ENCODE peak calls at places on chromosomes 12 and 14, in four cellular contexts. U is Peyer's patch, R is spleen, M is endothelial cell of umbilical vein. L is an unnamed sample. For H3K9me3, the result is how much of the 10 kb centered on the place peaks cover.

GRCh38 chr12:40105265-40105514 is 691 bp downstream of the SLC2A13 start:
- DNase-seq in M (no peak), R (peak), U (peak), L (peak)

GRCh38 chr12:108772247-108772646 is 40.9 kb upstream of the CORO1C start:
- DNase-seq in R (no peak), M (no peak), U (no peak), L (no peak)

GRCh38 chr14:69573205-69573840 is 1.3 kb downstream of the CCDC177 start:
- DNase-seq in M (no peak), U (no peak), R (no peak), L (no peak)

GRCh38 chr12:47938594-47938993 is 24.8 kb upstream of the TMEM106C start:
- DNase-seq in R (no peak), M (no peak), U (no peak), L (peak)

GRCh38 chr12:100166232-100166631 is 23.6 kb upstream of the BLTP3B start:
- DNase-seq in M (no peak), R (no peak), U (no peak), L (no peak)

GRCh38 chr12:109595321-109595902 is 21.8 kb downstream of the MVK start:
- DNase-seq in U (no peak), M (no peak), R (no peak), L (no peak)

GRCh38 chr12:67773896-67774295 is 125.4 kb downstream of the DYRK2 start:
- DNase-seq in R (no peak), M (no peak), U (no peak), L (no peak)

GRCh38 chr12:85468356-85469157 is 188.5 kb downstream of the ALX1 start:
- DNase-seq in M (peak), R (no peak), U (no peak), L (no peak)

GRCh38 chr12:129049917-129050316 is 196.6 kb downstream of the GLT1D1 start:
- DNase-seq in U (no peak), M (no peak), R (no peak), L (no peak)

GRCh38 chr12:97921957-97922722 is 459.5 kb downstream of the RMST start:
- DNase-seq in R (no peak), U (no peak), M (peak), L (no peak)

GRCh38 chr12:14260011-14260993 is 105.2 kb upstream of the ATF7IP start:
- DNase-seq in U (peak), R (peak), M (peak), L (peak)

GRCh38 chr14:74906923-74907620 is 16.0 kb downstream of the RPS6KL1 start:
- DNase-seq in R (peak), U (peak), M (no peak), L (no peak)

GRCh38 chr14:28704153-28704552 is 62.4 kb upstream of the FOXG1 start:
- DNase-seq in M (no peak), U (no peak), R (no peak), L (no peak)

GRCh38 chr12:88856201-88856600 is 275.9 kb upstream of the KITLG start:
- DNase-seq in R (no peak), M (no peak), U (no peak), L (no peak)

GRCh38 chr14:89277229-89277628 is 139.8 kb downstream of the FOXN3 start:
- DNase-seq in R (no peak), M (no peak), U (no peak), L (no peak)

GRCh38 chr12:49537231-49537708 is 1.6 kb upstream of the KCNH3 start:
- DNase-seq in R (no peak), M (no peak), U (no peak), L (no peak)

GRCh38 chr12:82176761-82177490 is 181.3 kb downstream of the CCDC59 start:
- DNase-seq in U (no peak), R (no peak), M (no peak), L (no peak)

GRCh38 chr14:68736519-68736918 is 56.3 kb downstream of the ZFP36L1 start:
- DNase-seq in U (no peak), R (no peak), M (no peak), L (no peak)

GRCh38 chr14:94129111-94129757 is at the start of gene IFI27L2:
- DNase-seq in R (peak), M (peak), U (peak), L (peak)

GRCh38 chr12:30806989-30807694 is 52.4 kb upstream of the CAPRIN2 start:
- DNase-seq in U (no peak), M (peak), R (no peak), L (no peak)

GRCh38 chr12:50257226-50258166 is 25.8 kb downstream of the LIMA1 start:
- DNase-seq in U (no peak), M (peak), R (no peak), L (no peak)

GRCh38 chr14:22070119-22070982 is 396.7 kb upstream of the OR4E1 start:
- DNase-seq in M (peak), R (peak), U (no peak), L (no peak)

GRCh38 chr12:108609535-108610335 is 11.9 kb upstream of the TMEM119 start:
- DNase-seq in M (no peak), U (no peak), R (no peak), L (peak)

GRCh38 chr14:61662437-61663311 is 32.6 kb upstream of the HIF1A start:
- DNase-seq in R (no peak), U (no peak), M (peak), L (no peak)

GRCh38 chr14:51950007-51950406 is 39.3 kb upstream of the RTRAF start:
- DNase-seq in R (no peak), M (no peak), U (no peak), L (no peak)

GRCh38 chr14:53432378-53432802 is 279.3 kb upstream of the DDHD1 start:
- DNase-seq in M (peak), R (no peak), U (no peak), L (no peak)

GRCh38 chr14:102817942-102818940 is 41.0 kb downstream of the TRAF3 start:
- DNase-seq in M (no peak), R (no peak), U (no peak), L (no peak)

GRCh38 chr12:12016284-12017100 is 54.2 kb upstream of the BCL2L14 start:
- DNase-seq in M (no peak), U (no peak), R (no peak), L (no peak)

GRCh38 chr12:77894548-77894947 is 63.9 kb downstream of the NAV3 start:
- DNase-seq in R (no peak), U (no peak), M (no peak), L (no peak)

GRCh38 chr12:24909667-24910066 is 39.2 kb downstream of the BCAT1 start:
- DNase-seq in M (peak), U (no peak), R (no peak), L (peak)

GRCh38 chr12:128069359-128069997 is 197.5 kb upstream of the TMEM132C start:
- DNase-seq in U (peak), R (no peak), M (peak), L (no peak)

GRCh38 chr12:42261708-42262107 is 23.7 kb upstream of the YAF2 start:
- DNase-seq in M (no peak), U (no peak), R (no peak), L (no peak)

GRCh38 chr12:48556631-48557030 is 13.2 kb downstream of the LALBA start:
- DNase-seq in M (no peak), U (no peak), R (no peak), L (no peak)

GRCh38 chr14:103862393-103862782 is 15.0 kb upstream of the PPP1R13B start:
- DNase-seq in M (no peak), U (peak), R (peak), L (no peak)

GRCh38 chr14:78758333-78758732 is 588.2 kb downstream of the NRXN3 start:
- DNase-seq in M (peak), R (no peak), U (no peak), L (no peak)

GRCh38 chr14:102323102-102323501 is 3.6 kb downstream of the ZNF839 start:
- DNase-seq in U (no peak), R (peak), M (peak), L (peak)

GRCh38 chr12:111435661-111436201 is 30.0 kb downstream of the SH2B3 start:
- DNase-seq in M (no peak), U (no peak), R (peak), L (no peak)

GRCh38 chr14:91931478-91932088 is 15.9 kb downstream of the FBLN5 start:
- DNase-seq in M (no peak), U (no peak), R (no peak), L (peak)
- H3K27ac ChIP-seq in M (no peak), U (no peak), R (no peak), L (no peak)

DNA sequence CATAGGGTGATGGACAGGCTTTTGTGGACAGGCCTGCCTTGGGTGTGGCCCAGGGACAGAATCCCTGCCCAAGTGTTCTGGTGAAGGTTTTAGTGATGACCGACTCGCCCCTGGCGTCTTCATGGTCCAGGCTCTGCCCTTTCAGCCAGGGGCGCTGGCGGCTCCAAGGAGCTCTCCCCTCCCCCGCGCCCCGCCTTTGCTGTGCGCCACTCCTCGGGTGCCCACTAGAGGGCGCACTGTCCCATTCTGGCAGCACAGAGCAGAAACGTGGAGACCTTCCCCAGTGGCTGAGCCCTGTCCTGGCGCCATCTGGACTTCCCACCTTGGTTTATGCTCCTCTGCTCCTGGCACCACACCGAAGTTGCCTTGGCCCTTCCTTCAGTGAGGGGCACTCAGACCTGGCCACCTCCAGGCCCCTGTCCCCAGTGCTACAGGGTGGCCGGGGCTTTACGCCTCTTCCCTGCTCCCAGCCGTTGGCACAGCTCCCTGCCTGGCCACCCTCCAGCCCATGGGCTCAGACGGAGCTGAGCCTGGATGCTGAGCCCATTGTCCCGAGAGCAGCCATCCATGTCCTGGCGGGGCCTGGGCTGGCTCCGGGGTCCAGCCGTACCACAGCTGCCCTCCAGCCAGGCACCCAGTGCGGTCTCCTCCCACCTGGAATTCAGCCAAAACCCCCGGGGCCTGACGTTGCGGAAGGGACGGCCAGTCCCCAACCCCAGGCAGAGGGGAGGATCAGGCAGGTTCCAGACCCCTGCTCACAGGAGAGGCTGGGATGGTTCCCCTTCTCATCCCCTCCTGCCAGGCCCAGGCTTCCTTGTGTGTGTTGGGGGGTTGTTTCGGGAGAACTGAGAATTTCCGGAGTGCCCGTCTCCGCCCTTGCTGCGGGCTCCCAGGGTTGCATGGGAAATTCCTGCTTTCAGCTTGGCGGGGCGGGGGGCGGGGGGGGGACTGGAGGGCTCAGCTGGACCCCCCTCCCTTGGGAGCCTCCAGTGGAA is 5.6 kb upstream of the CRIP1 start:
- DNase-seq in U (peak), R (peak), M (peak), L (peak)
- TF ChIP-seq POLR2A in U (peak), R (no peak), M (peak), L (no peak)

GRCh38 chr14:41343857-41344256 is 262.8 kb upstream of the LRFN5 start:
- DNase-seq in M (no peak), U (no peak), R (no peak), L (no peak)
- H3K9me3 ChIP-seq in M (under half), U (under half), R (under half), L (under half)

GRCh38 chr12:53496752-53497032 is 2.6 kb downstream of the MAP3K12 start:
- DNase-seq in U (no peak), M (no peak), R (no peak), L (no peak)
- H3K27ac ChIP-seq in U (no peak), M (no peak), R (no peak), L (peak)

L was measured in sigmoid colon.